ENCODE peak calls at places on chromosomes 13 and 19, in four cellular contexts. W is mesenchymal stem cell, J is GM23248, Y is neural progenitor cell. R is an unnamed sample. For H3K9me3, the result is how much of the 10 kb centered on the place peaks cover.

GRCh38 chr13:24540236-24541126 is 27.9 kb upstream of the PARP4 start:
- DNase-seq in W (peak), Y (peak), J (no peak), R (no peak)

GRCh38 chr13:46523972-46524737 is 28.8 kb upstream of the LRCH1 start:
- DNase-seq in W (no peak), J (peak), Y (no peak), R (no peak)

GRCh38 chr13:32881792-32882175 is 134.4 kb upstream of the KL start:
- DNase-seq in J (no peak), W (no peak), Y (no peak), R (no peak)

GRCh38 chr19:32539240-32539916 is 41.6 kb upstream of the PDCD5 start:
- DNase-seq in Y (no peak), J (no peak), W (peak), R (no peak)

GRCh38 chr19:8212212-8212611 is 3.0 kb downstream of the CERS4 start:
- DNase-seq in J (no peak), W (no peak), Y (no peak), R (no peak)

GRCh38 chr19:39303373-39304184 is 7.4 kb downstream of the IFNL1 start:
- DNase-seq in J (no peak), Y (peak), W (no peak), R (no peak)

GRCh38 chr13:109840201-109840892 is 54.0 kb upstream of the IRS2 start:
- DNase-seq in W (peak), J (peak), Y (peak), R (no peak)

GRCh38 chr13:110582421-110582954 is 21.0 kb upstream of the RAB20 start:
- DNase-seq in W (no peak), Y (no peak), J (no peak), R (no peak)

GRCh38 chr13:97028441-97029299 is 34.4 kb upstream of the OXGR1 start:
- DNase-seq in Y (peak), J (peak), W (peak), R (no peak)

GRCh38 chr19:13986348-13986904 is 19.7 kb downstream of the RFX1 start:
- DNase-seq in J (peak), W (peak), Y (peak), R (peak)

GRCh38 chr13:40371531-40372125 is 294.8 kb downstream of the FOXO1 start:
- DNase-seq in J (no peak), W (no peak), Y (no peak), R (no peak)

GRCh38 chr19:10418281-10419199 is 1.8 kb upstream of the PDE4A start:
- DNase-seq in W (no peak), Y (peak), J (peak), R (peak)

DNA sequence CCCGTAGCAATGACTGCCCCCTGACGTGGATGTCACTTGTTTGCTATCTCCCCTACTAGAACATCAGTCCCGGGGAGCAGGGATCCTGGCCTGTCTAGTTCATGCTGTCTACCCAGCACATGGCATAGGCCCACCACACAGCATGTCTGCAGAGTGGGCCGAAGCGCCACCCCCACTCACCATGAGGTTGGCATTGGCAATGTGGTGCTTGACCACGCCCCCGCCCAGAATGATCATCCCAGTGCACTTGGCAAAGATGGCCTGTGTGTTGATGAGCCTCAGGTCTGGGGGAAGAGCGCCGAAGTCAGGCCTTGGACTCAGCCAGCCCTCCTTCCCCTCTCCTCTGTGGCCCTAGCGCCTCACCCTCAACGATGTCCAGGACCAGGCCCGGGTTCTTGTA is 4.8 kb downstream of the DHPS start:
- DNase-seq in W (no peak), Y (no peak), J (no peak), R (no peak)
- H3K9ac ChIP-seq in W (peak), Y (no peak), J (no peak), R (no peak)

GRCh38 chr19:56623006-56623405 is 20.0 kb upstream of the SMIM17 start:
- DNase-seq in Y (no peak), W (no peak), J (no peak), R (no peak)
- H3K9me3 ChIP-seq in Y (under half), W (half or more), J (under half), R (under half)

DNA sequence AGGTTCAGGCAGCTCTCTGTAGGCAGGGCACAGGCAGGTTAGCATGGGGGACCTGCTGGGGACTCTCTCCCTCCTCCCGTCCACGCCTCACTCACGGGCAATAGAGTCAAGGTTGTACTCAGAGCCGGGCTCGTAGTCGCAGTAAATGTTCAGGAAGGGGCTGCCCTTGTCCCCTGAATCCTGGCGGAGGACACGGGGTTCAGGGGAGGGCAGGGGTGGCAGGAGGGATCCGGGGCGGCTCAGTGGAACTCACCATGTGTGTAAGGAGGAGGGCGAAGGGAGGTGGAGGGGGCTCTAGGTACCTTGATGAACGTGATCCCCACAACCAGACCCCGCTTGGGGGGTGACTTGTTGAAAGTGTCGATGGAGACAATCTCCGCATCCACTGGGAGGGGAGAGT is 819 bp downstream of the KPTN start:
- DNase-seq in Y (no peak), J (no peak), W (no peak), R (peak)
- H3K9ac ChIP-seq in Y (no peak), J (peak), W (peak), R (peak)

GRCh38 chr19:23345838-23346237 is 49.4 kb downstream of the ZNF91 start:
- DNase-seq in Y (peak), W (no peak), J (no peak), R (no peak)

GRCh38 chr19:23346696-23347095 is 48.6 kb downstream of the ZNF91 start:
- DNase-seq in J (no peak), Y (no peak), W (no peak), R (no peak)

GRCh38 chr19:23343434-23344010 is 51.7 kb downstream of the ZNF91 start:
- DNase-seq in W (no peak), J (no peak), Y (no peak), R (no peak)
- H3K9me3 ChIP-seq in W (half or more), J (under half), Y (under half), R (under half)

GRCh38 chr19:5948697-5949564 is 29.0 kb downstream of the RANBP3 start:
- DNase-seq in Y (no peak), W (no peak), J (no peak), R (no peak)
- H3K9ac ChIP-seq in Y (no peak), W (peak), J (no peak), R (no peak)

R was measured in kidney.